ENCODE peak calls at places on chromosomes 13 and 19, in seven cellular contexts. C is lower leg skin, S is ovary, X is heart left ventricle, R is IMR-90, Y is NB4, I is HepG2. U is an unnamed sample.

GRCh38 chr19:53195265-53195879 is 2.2 kb upstream of the ZNF665 start:
- DNase-seq in C (peak; percentile 95), S (peak; percentile 73), X (peak; percentile 75), R (peak; percentile 81), Y (peak; percentile 84), I (peak; percentile 67), U (peak; percentile 80)

GRCh38 chr13:81957121-81957520 is 1616.2 kb upstream of the SPRY2 start:
- DNase-seq in C (no peak), S (no peak), X (no peak), R (no peak), Y (peak; percentile 13), I (peak; percentile 2), U (no peak)

GRCh38 chr13:95676100-95676774 is 702 bp upstream of the DNAJC3 start:
- DNase-seq in C (peak; percentile 85), S (no peak), X (no peak), R (peak; percentile 39), Y (peak; percentile 75), I (peak; percentile 50), U (no peak)

GRCh38 chr13:70856706-70857105 is 748.5 kb upstream of the KLHL1 start:
- DNase-seq in C (no peak), S (no peak), X (no peak), R (no peak), Y (peak; percentile 31), I (no peak), U (no peak)

GRCh38 chr13:27643334-27644158 is 21.9 kb downstream of the POLR1D start:
- DNase-seq in C (no peak), S (no peak), X (no peak), R (no peak), Y (no peak), I (no peak), U (no peak)

GRCh38 chr13:102556806-102557205 is 40.0 kb upstream of the TPP2 start:
- DNase-seq in C (no peak), S (no peak), X (no peak), R (no peak), Y (no peak), I (no peak), U (no peak)

GRCh38 chr13:111406636-111407035 is 86.2 kb downstream of the TEX29 start:
- DNase-seq in C (no peak), S (no peak), X (no peak), R (no peak), Y (no peak), I (peak; percentile 51), U (no peak)

GRCh38 chr19:50178859-50179537 is 15.9 kb upstream of the IZUMO2 start:
- DNase-seq in C (no peak), S (no peak), X (no peak), R (no peak), Y (no peak), I (no peak), U (no peak)

GRCh38 chr13:106367361-106367781 is 168.1 kb downstream of the EFNB2 start:
- DNase-seq in C (no peak), S (no peak), X (no peak), R (no peak), Y (no peak), I (no peak), U (no peak)

GRCh38 chr13:46367622-46368327 is 19.3 kb downstream of the RUBCNL start:
- DNase-seq in C (no peak), S (no peak), X (no peak), R (peak; percentile 45), Y (no peak), I (no peak), U (no peak)

GRCh38 chr19:8220481-8220880 is 11.3 kb downstream of the CERS4 start:
- DNase-seq in C (no peak), S (no peak), X (no peak), R (no peak), Y (no peak), I (no peak), U (no peak)

GRCh38 chr13:20519887-20520286 is 5.8 kb downstream of the CRYL1 start:
- DNase-seq in C (no peak), S (no peak), X (no peak), R (no peak), Y (no peak), I (no peak), U (no peak)

GRCh38 chr13:23356368-23356767 is 77.1 kb downstream of the SACS start:
- DNase-seq in C (no peak), S (no peak), X (no peak), R (no peak), Y (no peak), I (no peak), U (no peak)

GRCh38 chr19:12859546-12859945 is 21.2 kb downstream of the MAST1 start:
- DNase-seq in C (no peak), S (no peak), X (no peak), R (peak; percentile 33), Y (no peak), I (no peak), U (no peak)

GRCh38 chr19:18520848-18521691 is 800 bp downstream of the ELL start:
- DNase-seq in C (no peak), S (peak; percentile 66), X (peak; percentile 41), R (no peak), Y (peak; percentile 46), I (no peak), U (peak; percentile 45)

DNA sequence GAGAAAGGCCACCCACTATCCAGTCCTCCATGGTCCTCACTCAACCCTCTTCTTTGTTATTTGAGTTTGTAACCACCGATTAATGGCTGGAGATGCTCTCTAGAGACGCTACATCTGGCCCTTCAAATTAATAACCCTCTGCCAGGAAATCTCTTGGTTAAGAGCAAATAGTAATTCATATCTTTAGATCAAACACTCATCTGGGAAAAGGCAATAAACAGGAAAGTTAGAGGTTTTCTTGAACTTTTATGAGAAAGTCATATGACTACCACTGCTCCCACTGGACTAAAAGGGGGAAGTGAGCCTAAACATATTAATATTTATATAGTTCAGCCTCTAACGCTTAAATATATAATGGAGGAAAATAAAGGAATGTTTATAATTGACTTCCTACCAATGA is 2.9 kb downstream of the TBC1D4 start:
- DNase-seq in C (no peak), S (no peak), X (no peak), R (no peak), Y (no peak), I (no peak), U (no peak)
- H3K4me3 ChIP-seq in C (no peak overlapping the region), S (no peak overlapping the region), X (peak overlapping the region; percentile 7), R (no peak overlapping the region), Y (no peak overlapping the region), I (peak overlapping the region; percentile 93), U (no peak overlapping the region)

GRCh38 chr19:506404-507285 is 652 bp upstream of the TPGS1 start:
- DNase-seq in C (peak; percentile 99), S (peak; percentile 99), X (peak; percentile 99), R (peak; percentile 84), Y (peak; percentile 91), I (peak; percentile 99), U (peak; percentile 97)
- TF ChIP-seq POLR2A in C (no peak), S (peak; percentile 41), X (peak; percentile 31), R (no peak), Y (no peak), I (peak; percentile 39), U (no peak)

GRCh38 chr19:14650161-14650560 is 24.5 kb downstream of the ADGRE3 start:
- DNase-seq in C (no peak), S (no peak), X (no peak), R (no peak), Y (no peak), I (no peak), U (no peak)

GRCh38 chr19:14659886-14660489 is 14.7 kb downstream of the ADGRE3 start:
- DNase-seq in C (no peak), S (no peak), X (no peak), R (no peak), Y (no peak), I (no peak), U (no peak)

GRCh38 chr19:14649020-14649419 is 25.6 kb downstream of the ADGRE3 start:
- DNase-seq in C (no peak), S (no peak), X (no peak), R (no peak), Y (no peak), I (no peak), U (no peak)

GRCh38 chr19:14654786-14655185 is 19.9 kb downstream of the ADGRE3 start:
- DNase-seq in C (no peak), S (no peak), X (no peak), R (no peak), Y (no peak), I (no peak), U (no peak)
- H3K4me3 ChIP-seq in C (no peak overlapping the region), S (no peak overlapping the region), X (no peak overlapping the region), R (no peak overlapping the region), Y (no peak overlapping the region), I (no peak overlapping the region), U (no peak overlapping the region)

DNA sequence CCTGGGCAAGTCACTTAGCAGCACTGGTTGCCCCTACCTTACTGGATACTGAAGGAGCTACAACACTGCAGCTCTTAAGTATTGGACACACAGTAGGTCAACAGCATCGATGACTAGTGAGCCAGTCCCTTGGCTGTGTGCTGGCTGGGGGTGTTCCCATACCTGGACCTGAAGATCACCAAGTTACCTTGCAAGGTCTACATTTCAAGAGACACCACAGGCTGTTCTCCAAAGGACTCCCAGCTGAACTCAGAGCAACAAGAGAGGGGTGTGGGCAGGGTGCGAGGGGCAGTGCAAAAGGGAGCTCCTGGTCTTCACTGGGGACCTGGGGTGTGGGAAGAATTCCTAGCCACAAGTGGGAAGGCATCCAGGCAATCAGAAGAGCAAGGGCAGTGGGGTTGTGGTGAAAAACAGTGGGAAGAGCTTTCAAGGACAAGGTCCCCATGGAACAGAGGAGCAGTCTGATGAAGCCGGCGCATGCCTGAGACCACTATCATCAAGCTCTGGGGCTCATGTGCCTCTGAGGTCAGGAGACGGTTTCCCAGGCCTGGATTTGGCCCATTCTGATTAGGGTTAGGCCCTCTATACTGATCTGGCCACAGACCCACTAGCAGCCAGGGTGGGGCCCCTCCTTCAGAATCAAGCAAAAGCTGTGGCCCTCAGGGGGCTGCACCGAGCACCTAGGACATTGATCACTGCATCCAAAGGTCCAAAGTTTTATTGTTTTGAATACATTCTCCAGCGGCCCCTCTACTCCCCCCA is 4.6 kb upstream of the GSK3A start:
- DNase-seq in C (no peak), S (peak; percentile 53), X (no peak), R (peak; percentile 10), Y (no peak), I (no peak), U (peak; percentile 31)
- TF ChIP-seq POLR2A in C (no peak), S (no peak), X (no peak), R (no peak), Y (no peak), I (no peak), U (no peak)

GRCh38 chr13:109995578-109995977 is 209.2 kb upstream of the IRS2 start:
- DNase-seq in C (peak; percentile 40), S (no peak), X (no peak), R (no peak), Y (no peak), I (no peak), U (no peak)
- H3K4me3 ChIP-seq in C (no peak overlapping the region), S (no peak overlapping the region), X (no peak overlapping the region), R (no peak overlapping the region), Y (no peak overlapping the region), I (no peak overlapping the region), U (no peak overlapping the region)

DNA sequence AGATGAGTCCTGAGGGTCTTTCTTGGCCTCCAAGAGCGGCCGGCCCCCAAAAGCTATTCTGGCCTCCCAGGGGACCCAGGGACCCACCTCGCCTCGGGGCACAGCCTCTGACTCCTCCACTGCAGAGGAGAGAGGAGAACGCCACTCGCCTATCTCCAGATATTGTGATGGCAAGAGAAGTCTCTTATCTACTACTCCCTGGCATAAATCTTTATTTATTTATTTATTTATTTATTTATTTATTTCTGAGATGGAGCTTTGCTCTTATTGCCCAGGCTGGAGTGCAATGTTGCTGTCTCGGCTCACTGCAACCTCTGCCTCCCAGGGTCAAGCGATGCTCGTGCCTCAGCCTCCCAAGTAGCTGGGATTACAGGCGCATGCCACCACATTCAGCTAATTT is 11.0 kb downstream of the SLC7A9 start:
- DNase-seq in C (peak; percentile 37), S (no peak), X (no peak), R (no peak), Y (no peak), I (no peak), U (no peak)
- TF ChIP-seq POLR2A in C (no peak), S (no peak), X (no peak), R (no peak), Y (no peak), I (no peak), U (no peak)

U was measured in uterus.